ENCODE peak calls at places on chromosomes 4 and X, in eight cellular contexts. One of them, this sample, is unnamed.

GRCh38 chr4:109588176-109588575 is 28.1 kb downstream of the MCUB start:
- DNase-seq in choroid plexus epithelial cell: no peak
- DNase-seq in progenitor cell of endocrine pancreas: no peak
- DNase-seq in GM13976: peak
- DNase-seq in heart right ventricle: no peak
- DNase-seq in K562: no peak
- DNase-seq in endothelial cell: no peak
- DNase-seq in HL-60: no peak
- DNase-seq in this sample: no peak

GRCh38 chr4:40130401-40131036 is 66.3 kb upstream of the RHOH start:
- DNase-seq in choroid plexus epithelial cell: no peak
- DNase-seq in progenitor cell of endocrine pancreas: no peak
- DNase-seq in GM13976: no peak
- DNase-seq in K562: no peak
- DNase-seq in HL-60: no peak
- DNase-seq in endothelial cell: no peak
- DNase-seq in heart right ventricle: no peak
- DNase-seq in this sample: no peak

GRCh38 chr4:138308421-138308820 is 66.3 kb upstream of the SLC7A11 start:
- DNase-seq in heart right ventricle: no peak
- DNase-seq in endothelial cell: no peak
- DNase-seq in HL-60: no peak
- DNase-seq in K562: no peak
- DNase-seq in GM13976: no peak
- DNase-seq in progenitor cell of endocrine pancreas: no peak
- DNase-seq in choroid plexus epithelial cell: peak
- DNase-seq in this sample: no peak

GRCh38 chrX:4850312-4850711 is 1136.9 kb upstream of the PRKX start:
- DNase-seq in progenitor cell of endocrine pancreas: no peak
- DNase-seq in K562: no peak
- DNase-seq in heart right ventricle: no peak
- DNase-seq in HL-60: no peak
- DNase-seq in GM13976: no peak
- DNase-seq in endothelial cell: no peak
- DNase-seq in choroid plexus epithelial cell: no peak
- DNase-seq in this sample: no peak

GRCh38 chrX:8433296-8434094 is 31.1 kb upstream of the VCX3B start:
- DNase-seq in HL-60: no peak
- DNase-seq in progenitor cell of endocrine pancreas: no peak
- DNase-seq in K562: no peak
- DNase-seq in endothelial cell: no peak
- DNase-seq in choroid plexus epithelial cell: no peak
- DNase-seq in GM13976: no peak
- DNase-seq in heart right ventricle: no peak
- DNase-seq in this sample: no peak

GRCh38 chr4:149768477-149768876 is 47.2 kb downstream of the IQCM start:
- DNase-seq in HL-60: no peak
- DNase-seq in progenitor cell of endocrine pancreas: no peak
- DNase-seq in GM13976: no peak
- DNase-seq in K562: no peak
- DNase-seq in heart right ventricle: no peak
- DNase-seq in endothelial cell: no peak
- DNase-seq in choroid plexus epithelial cell: no peak
- DNase-seq in this sample: no peak

GRCh38 chrX:6695717-6696116 is 160.8 kb upstream of the VCX3A start:
- DNase-seq in choroid plexus epithelial cell: no peak
- DNase-seq in GM13976: no peak
- DNase-seq in endothelial cell: no peak
- DNase-seq in progenitor cell of endocrine pancreas: no peak
- DNase-seq in HL-60: no peak
- DNase-seq in K562: no peak
- DNase-seq in heart right ventricle: no peak
- DNase-seq in this sample: no peak

GRCh38 chrX:45232139-45232538 is 31.5 kb upstream of the DIPK2B start:
- DNase-seq in HL-60: peak
- DNase-seq in K562: no peak
- DNase-seq in GM13976: no peak
- DNase-seq in choroid plexus epithelial cell: no peak
- DNase-seq in heart right ventricle: no peak
- DNase-seq in progenitor cell of endocrine pancreas: no peak
- DNase-seq in endothelial cell: no peak
- DNase-seq in this sample: no peak

GRCh38 chr4:26127851-26128337 is 192.9 kb upstream of the RBPJ start:
- DNase-seq in K562: no peak
- DNase-seq in heart right ventricle: no peak
- DNase-seq in choroid plexus epithelial cell: no peak
- DNase-seq in progenitor cell of endocrine pancreas: no peak
- DNase-seq in endothelial cell: no peak
- DNase-seq in HL-60: no peak
- DNase-seq in GM13976: no peak
- DNase-seq in this sample: no peak

GRCh38 chrX:108299101-108299591 is 139.1 kb downstream of the COL4A6 start:
- DNase-seq in HL-60: no peak
- DNase-seq in choroid plexus epithelial cell: peak
- DNase-seq in heart right ventricle: no peak
- DNase-seq in progenitor cell of endocrine pancreas: no peak
- DNase-seq in endothelial cell: no peak
- DNase-seq in GM13976: no peak
- DNase-seq in K562: no peak
- DNase-seq in this sample: no peak

GRCh38 chr4:1792832-1793495 is at the start of gene FGFR3:
- DNase-seq in K562: peak
- DNase-seq in progenitor cell of endocrine pancreas: peak
- DNase-seq in choroid plexus epithelial cell: no peak
- DNase-seq in endothelial cell: no peak
- DNase-seq in heart right ventricle: peak
- DNase-seq in HL-60: no peak
- DNase-seq in GM13976: peak
- DNase-seq in this sample: no peak

GRCh38 chr4:145216532-145216931 is 36.1 kb upstream of the OTUD4 start:
- DNase-seq in endothelial cell: no peak
- DNase-seq in heart right ventricle: no peak
- DNase-seq in GM13976: no peak
- DNase-seq in progenitor cell of endocrine pancreas: no peak
- DNase-seq in K562: no peak
- DNase-seq in HL-60: no peak
- DNase-seq in choroid plexus epithelial cell: peak
- DNase-seq in this sample: no peak

GRCh38 chr4:2251795-2252529 is 9.9 kb downstream of the MXD4 start:
- DNase-seq in K562: no peak
- DNase-seq in heart right ventricle: no peak
- DNase-seq in choroid plexus epithelial cell: no peak
- DNase-seq in GM13976: peak
- DNase-seq in progenitor cell of endocrine pancreas: no peak
- DNase-seq in HL-60: no peak
- DNase-seq in endothelial cell: no peak
- DNase-seq in this sample: peak

GRCh38 chrX:39802906-39803305 is 294.9 kb downstream of the BCOR start:
- DNase-seq in progenitor cell of endocrine pancreas: no peak
- DNase-seq in GM13976: no peak
- DNase-seq in choroid plexus epithelial cell: no peak
- DNase-seq in K562: no peak
- DNase-seq in HL-60: no peak
- DNase-seq in heart right ventricle: no peak
- DNase-seq in endothelial cell: no peak
- DNase-seq in this sample: no peak

GRCh38 chr4:107688421-107688820 is 31.6 kb downstream of the PAPSS1 start:
- DNase-seq in choroid plexus epithelial cell: no peak
- DNase-seq in GM13976: no peak
- DNase-seq in K562: no peak
- DNase-seq in heart right ventricle: no peak
- DNase-seq in HL-60: no peak
- DNase-seq in progenitor cell of endocrine pancreas: no peak
- DNase-seq in endothelial cell: no peak
- DNase-seq in this sample: no peak

GRCh38 chr4:46270986-46271596 is 118.8 kb downstream of the GABRA2 start:
- DNase-seq in heart right ventricle: no peak
- DNase-seq in endothelial cell: no peak
- DNase-seq in HL-60: peak
- DNase-seq in K562: peak
- DNase-seq in GM13976: no peak
- DNase-seq in choroid plexus epithelial cell: peak
- DNase-seq in progenitor cell of endocrine pancreas: no peak
- DNase-seq in this sample: no peak

GRCh38 chrX:21838937-21839333 is 482 bp upstream of the MBTPS2 start:
- DNase-seq in progenitor cell of endocrine pancreas: no peak
- DNase-seq in heart right ventricle: no peak
- DNase-seq in GM13976: no peak
- DNase-seq in K562: peak
- DNase-seq in HL-60: no peak
- DNase-seq in endothelial cell: no peak
- DNase-seq in choroid plexus epithelial cell: peak
- DNase-seq in this sample: no peak

DNA sequence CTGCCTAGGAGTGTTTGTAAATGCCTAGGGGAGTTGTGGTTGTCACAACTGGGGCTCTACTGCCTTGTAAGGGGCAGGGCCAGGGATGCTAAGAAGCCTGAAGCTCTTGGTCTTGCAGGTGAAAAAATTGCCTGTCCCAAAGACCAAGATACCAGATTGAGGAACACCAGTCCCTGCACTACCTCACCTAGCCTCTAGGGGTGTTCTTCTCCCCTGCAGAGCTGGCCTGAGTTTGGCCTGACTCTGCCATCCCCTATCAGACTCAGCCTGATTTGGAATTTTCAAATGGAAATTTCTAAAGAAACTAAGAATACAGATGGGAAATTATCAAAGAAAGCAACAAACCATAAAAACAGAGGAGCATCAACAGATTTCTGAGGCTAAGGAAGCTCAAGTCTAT is 90.4 kb downstream of the ZC4H2 start:
- DNase-seq in endothelial cell: peak
- DNase-seq in heart right ventricle: no peak
- DNase-seq in K562: peak
- DNase-seq in HL-60: peak
- DNase-seq in GM13976: no peak
- DNase-seq in progenitor cell of endocrine pancreas: no peak
- DNase-seq in choroid plexus epithelial cell: no peak
- DNase-seq in this sample: no peak
- TF ChIP-seq CTCF in endothelial cell: peak
- TF ChIP-seq CTCF in heart right ventricle: peak
- TF ChIP-seq CTCF in K562: peak
- TF ChIP-seq CTCF in HL-60: peak
- TF ChIP-seq CTCF in GM13976: peak
- TF ChIP-seq CTCF in progenitor cell of endocrine pancreas: peak
- TF ChIP-seq CTCF in choroid plexus epithelial cell: peak
- TF ChIP-seq CTCF in this sample: no peak

DNA sequence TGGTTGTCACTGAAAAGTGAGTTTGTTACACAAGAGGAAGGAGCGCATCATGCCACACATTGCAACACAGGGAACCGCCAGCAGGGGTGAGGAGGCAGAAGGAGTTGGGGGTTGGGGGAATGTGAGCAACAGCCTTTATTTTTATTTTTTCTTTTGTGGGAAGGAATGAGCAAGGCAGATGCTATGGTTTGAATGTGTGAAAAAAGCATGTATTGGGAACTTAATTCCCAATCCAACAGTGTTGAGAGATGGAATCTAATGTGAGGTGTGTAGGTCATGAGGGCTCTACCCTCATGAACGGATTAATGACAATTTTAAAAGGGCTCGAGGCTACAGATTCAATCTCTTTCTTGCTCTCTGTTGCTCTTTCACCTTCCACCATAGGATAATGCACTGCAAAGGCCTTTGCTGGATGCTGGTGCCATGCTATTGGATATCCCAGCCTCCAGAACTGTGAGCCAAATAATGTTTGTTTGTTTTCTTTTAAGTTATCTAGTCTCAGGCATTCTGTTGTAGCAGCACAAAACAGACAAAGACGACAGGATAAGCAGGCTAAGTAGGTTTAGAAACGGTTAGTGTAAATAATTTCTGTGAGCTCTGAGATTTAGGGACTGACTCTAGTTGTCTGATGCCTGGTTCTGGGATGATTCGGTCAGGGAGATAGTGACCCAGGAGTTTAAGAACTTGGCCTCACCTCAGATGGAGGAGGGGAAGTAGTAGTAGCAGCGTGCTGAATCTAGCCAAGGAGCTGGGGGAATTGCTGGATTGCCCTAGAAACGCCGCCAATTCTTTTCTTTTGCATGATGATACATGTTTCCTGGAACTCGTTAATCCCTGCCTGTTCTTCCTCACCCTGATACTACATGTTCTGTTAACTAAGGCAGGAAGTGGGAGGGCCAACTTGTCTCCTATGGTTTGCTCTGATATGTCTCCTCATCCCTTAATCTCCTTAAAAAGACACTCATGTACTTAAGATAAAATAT is 156.6 kb upstream of the CTSO start:
- DNase-seq in endothelial cell: no peak
- DNase-seq in progenitor cell of endocrine pancreas: no peak
- DNase-seq in choroid plexus epithelial cell: peak
- DNase-seq in GM13976: no peak
- DNase-seq in K562: peak
- DNase-seq in heart right ventricle: no peak
- DNase-seq in HL-60: peak
- DNase-seq in this sample: no peak
- TF ChIP-seq CTCF in endothelial cell: peak
- TF ChIP-seq CTCF in progenitor cell of endocrine pancreas: peak
- TF ChIP-seq CTCF in choroid plexus epithelial cell: peak
- TF ChIP-seq CTCF in GM13976: no peak
- TF ChIP-seq CTCF in K562: no peak
- TF ChIP-seq CTCF in heart right ventricle: no peak
- TF ChIP-seq CTCF in HL-60: no peak
- TF ChIP-seq CTCF in this sample: no peak

DNA sequence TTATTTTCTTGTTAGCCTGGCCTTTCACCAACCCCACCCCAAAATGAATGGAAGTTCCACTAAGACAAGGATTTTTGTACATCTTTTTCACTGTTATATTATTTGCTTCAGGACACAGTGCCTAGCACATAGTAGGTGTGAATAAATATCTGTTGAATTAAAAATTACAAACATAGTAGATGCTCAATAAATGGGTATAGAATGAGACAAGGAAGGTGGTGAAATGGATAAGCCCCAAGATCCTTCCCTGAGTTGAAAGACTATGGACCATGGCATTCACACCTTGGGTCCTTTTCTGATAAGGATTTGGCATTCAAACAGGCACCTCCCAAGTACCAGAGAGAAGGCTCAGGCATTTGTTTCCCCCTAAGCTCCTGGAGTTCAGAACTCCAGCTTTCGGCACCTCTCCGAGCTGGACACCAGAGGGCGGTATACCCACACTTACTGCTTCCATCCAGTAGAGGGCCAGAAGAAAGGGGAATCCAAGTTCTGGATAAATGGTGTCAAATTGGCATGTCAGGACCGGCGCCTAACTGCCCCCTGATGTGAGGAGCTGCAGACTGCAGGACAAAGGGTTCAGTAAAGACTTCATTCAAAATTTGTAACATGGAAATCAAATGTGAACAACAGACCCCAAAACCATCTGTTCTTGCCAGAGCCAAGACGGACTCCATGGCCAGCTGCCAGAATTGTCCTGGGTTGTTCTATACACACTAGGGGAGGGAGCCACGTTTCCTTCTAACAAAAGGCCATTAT is 193.0 kb downstream of the GPC3 start:
- DNase-seq in choroid plexus epithelial cell: peak
- DNase-seq in HL-60: peak
- DNase-seq in K562: peak
- DNase-seq in progenitor cell of endocrine pancreas: peak
- DNase-seq in endothelial cell: peak
- DNase-seq in heart right ventricle: peak
- DNase-seq in GM13976: peak
- DNase-seq in this sample: peak
- TF ChIP-seq CTCF in choroid plexus epithelial cell: peak
- TF ChIP-seq CTCF in HL-60: peak
- TF ChIP-seq CTCF in K562: peak
- TF ChIP-seq CTCF in progenitor cell of endocrine pancreas: peak
- TF ChIP-seq CTCF in endothelial cell: peak
- TF ChIP-seq CTCF in heart right ventricle: peak
- TF ChIP-seq CTCF in GM13976: peak
- TF ChIP-seq CTCF in this sample: peak

GRCh38 chrX:154321624-154322023 is 26.0 kb downstream of the TKTL1 start:
- DNase-seq in choroid plexus epithelial cell: peak
- DNase-seq in endothelial cell: no peak
- DNase-seq in K562: peak
- DNase-seq in heart right ventricle: no peak
- DNase-seq in GM13976: peak
- DNase-seq in HL-60: peak
- DNase-seq in progenitor cell of endocrine pancreas: no peak
- DNase-seq in this sample: no peak
- TF ChIP-seq CTCF in choroid plexus epithelial cell: peak
- TF ChIP-seq CTCF in endothelial cell: no peak
- TF ChIP-seq CTCF in K562: peak
- TF ChIP-seq CTCF in heart right ventricle: peak
- TF ChIP-seq CTCF in GM13976: peak
- TF ChIP-seq CTCF in HL-60: no peak
- TF ChIP-seq CTCF in progenitor cell of endocrine pancreas: no peak
- TF ChIP-seq CTCF in this sample: no peak

This sample was measured in natural killer cell.